ENCODE peak calls at places on chromosome 17, in ten cellular contexts. One of them, this sample, is unnamed.

GRCh38 chr17:28570716-28571254 is 539 bp downstream of the PIGS start:
- DNase-seq in A549: peak
- DNase-seq in adrenal gland: peak
- DNase-seq in astrocyte of the spinal cord: no peak
- DNase-seq in BE2C: peak
- DNase-seq in AG04449: no peak
- DNase-seq in fibroblast of lung: no peak
- DNase-seq in sigmoid colon: peak
- DNase-seq in PC-9: no peak
- DNase-seq in lower lobe of right lung: peak
- DNase-seq in this sample: no peak

GRCh38 chr17:66739553-66739952 is 95.4 kb upstream of the CACNG5 start:
- DNase-seq in astrocyte of the spinal cord: no peak
- DNase-seq in sigmoid colon: peak
- DNase-seq in A549: no peak
- DNase-seq in AG04449: no peak
- DNase-seq in adrenal gland: no peak
- DNase-seq in PC-9: no peak
- DNase-seq in fibroblast of lung: no peak
- DNase-seq in lower lobe of right lung: no peak
- DNase-seq in BE2C: no peak
- DNase-seq in this sample: no peak

GRCh38 chr17:1793447-1793806 is 31.6 kb downstream of the SERPINF1 start:
- DNase-seq in adrenal gland: no peak
- DNase-seq in PC-9: no peak
- DNase-seq in lower lobe of right lung: no peak
- DNase-seq in A549: no peak
- DNase-seq in sigmoid colon: peak
- DNase-seq in fibroblast of lung: no peak
- DNase-seq in AG04449: no peak
- DNase-seq in astrocyte of the spinal cord: no peak
- DNase-seq in BE2C: peak
- DNase-seq in this sample: no peak

GRCh38 chr17:6427284-6427781 is 7.6 kb downstream of the AIPL1 start:
- DNase-seq in fibroblast of lung: peak
- DNase-seq in astrocyte of the spinal cord: peak
- DNase-seq in lower lobe of right lung: no peak
- DNase-seq in PC-9: no peak
- DNase-seq in BE2C: no peak
- DNase-seq in AG04449: no peak
- DNase-seq in A549: no peak
- DNase-seq in sigmoid colon: no peak
- DNase-seq in adrenal gland: no peak
- DNase-seq in this sample: no peak

GRCh38 chr17:78661092-78661770 is 84.0 kb upstream of the DNAH17 start:
- DNase-seq in adrenal gland: no peak
- DNase-seq in BE2C: no peak
- DNase-seq in lower lobe of right lung: no peak
- DNase-seq in fibroblast of lung: no peak
- DNase-seq in A549: peak
- DNase-seq in PC-9: peak
- DNase-seq in astrocyte of the spinal cord: no peak
- DNase-seq in sigmoid colon: peak
- DNase-seq in AG04449: no peak
- DNase-seq in this sample: no peak

GRCh38 chr17:51653902-51654301 is 393.6 kb downstream of the UTP18 start:
- DNase-seq in AG04449: no peak
- DNase-seq in sigmoid colon: no peak
- DNase-seq in lower lobe of right lung: no peak
- DNase-seq in astrocyte of the spinal cord: no peak
- DNase-seq in PC-9: no peak
- DNase-seq in BE2C: peak
- DNase-seq in fibroblast of lung: no peak
- DNase-seq in A549: peak
- DNase-seq in adrenal gland: no peak
- DNase-seq in this sample: no peak

GRCh38 chr17:2056221-2057129 is 1.6 kb downstream of the HIC1 start:
- DNase-seq in AG04449: no peak
- DNase-seq in A549: no peak
- DNase-seq in lower lobe of right lung: peak
- DNase-seq in fibroblast of lung: peak
- DNase-seq in BE2C: no peak
- DNase-seq in PC-9: no peak
- DNase-seq in astrocyte of the spinal cord: peak
- DNase-seq in sigmoid colon: peak
- DNase-seq in adrenal gland: no peak
- DNase-seq in this sample: no peak

GRCh38 chr17:9729034-9729650 is 62.2 kb downstream of the DHRS7C start:
- DNase-seq in PC-9: peak
- DNase-seq in AG04449: peak
- DNase-seq in sigmoid colon: no peak
- DNase-seq in A549: peak
- DNase-seq in astrocyte of the spinal cord: peak
- DNase-seq in fibroblast of lung: peak
- DNase-seq in adrenal gland: peak
- DNase-seq in BE2C: no peak
- DNase-seq in lower lobe of right lung: no peak
- DNase-seq in this sample: no peak

GRCh38 chr17:443109-443508 is 90.5 kb upstream of the RPH3AL start:
- DNase-seq in PC-9: no peak
- DNase-seq in astrocyte of the spinal cord: no peak
- DNase-seq in lower lobe of right lung: no peak
- DNase-seq in fibroblast of lung: no peak
- DNase-seq in AG04449: no peak
- DNase-seq in BE2C: no peak
- DNase-seq in A549: no peak
- DNase-seq in adrenal gland: no peak
- DNase-seq in sigmoid colon: no peak
- DNase-seq in this sample: no peak

GRCh38 chr17:72677108-72677507 is 415.4 kb downstream of the SLC39A11 start:
- DNase-seq in AG04449: no peak
- DNase-seq in PC-9: no peak
- DNase-seq in A549: no peak
- DNase-seq in fibroblast of lung: no peak
- DNase-seq in sigmoid colon: no peak
- DNase-seq in astrocyte of the spinal cord: no peak
- DNase-seq in BE2C: no peak
- DNase-seq in lower lobe of right lung: peak
- DNase-seq in adrenal gland: no peak
- DNase-seq in this sample: no peak

GRCh38 chr17:55089955-55090573 is 121.5 kb downstream of the STXBP4 start:
- DNase-seq in AG04449: no peak
- DNase-seq in adrenal gland: no peak
- DNase-seq in lower lobe of right lung: no peak
- DNase-seq in A549: peak
- DNase-seq in BE2C: no peak
- DNase-seq in sigmoid colon: no peak
- DNase-seq in fibroblast of lung: peak
- DNase-seq in astrocyte of the spinal cord: peak
- DNase-seq in PC-9: peak
- DNase-seq in this sample: no peak

GRCh38 chr17:32264823-32265191 is 825 bp upstream of the RHBDL3 start:
- DNase-seq in PC-9: no peak
- DNase-seq in sigmoid colon: no peak
- DNase-seq in A549: no peak
- DNase-seq in BE2C: no peak
- DNase-seq in AG04449: no peak
- DNase-seq in astrocyte of the spinal cord: no peak
- DNase-seq in fibroblast of lung: no peak
- DNase-seq in adrenal gland: no peak
- DNase-seq in lower lobe of right lung: peak
- DNase-seq in this sample: no peak

GRCh38 chr17:32265896-32266388 is 310 bp downstream of the RHBDL3 start:
- DNase-seq in PC-9: no peak
- DNase-seq in fibroblast of lung: no peak
- DNase-seq in astrocyte of the spinal cord: no peak
- DNase-seq in lower lobe of right lung: no peak
- DNase-seq in BE2C: no peak
- DNase-seq in adrenal gland: no peak
- DNase-seq in AG04449: no peak
- DNase-seq in sigmoid colon: no peak
- DNase-seq in A549: no peak
- DNase-seq in this sample: no peak

GRCh38 chr17:32265192-32265895 is at the start of gene RHBDL3:
- DNase-seq in adrenal gland: peak
- DNase-seq in A549: peak
- DNase-seq in sigmoid colon: no peak
- DNase-seq in PC-9: no peak
- DNase-seq in lower lobe of right lung: peak
- DNase-seq in fibroblast of lung: no peak
- DNase-seq in astrocyte of the spinal cord: no peak
- DNase-seq in AG04449: no peak
- DNase-seq in BE2C: peak
- DNase-seq in this sample: no peak

GRCh38 chr17:32267690-32268205 is 2.1 kb downstream of the RHBDL3 start:
- DNase-seq in astrocyte of the spinal cord: no peak
- DNase-seq in AG04449: no peak
- DNase-seq in adrenal gland: peak
- DNase-seq in sigmoid colon: no peak
- DNase-seq in PC-9: no peak
- DNase-seq in lower lobe of right lung: peak
- DNase-seq in A549: no peak
- DNase-seq in BE2C: no peak
- DNase-seq in fibroblast of lung: no peak
- DNase-seq in this sample: no peak

GRCh38 chr17:32266389-32267269 is 997 bp downstream of the RHBDL3 start:
- DNase-seq in adrenal gland: no peak
- DNase-seq in fibroblast of lung: no peak
- DNase-seq in lower lobe of right lung: peak
- DNase-seq in AG04449: no peak
- DNase-seq in astrocyte of the spinal cord: no peak
- DNase-seq in A549: no peak
- DNase-seq in BE2C: no peak
- DNase-seq in PC-9: no peak
- DNase-seq in sigmoid colon: no peak
- DNase-seq in this sample: no peak
- H3K4me3 ChIP-seq in adrenal gland: peak
- H3K4me3 ChIP-seq in fibroblast of lung: peak
- H3K4me3 ChIP-seq in lower lobe of right lung: peak
- H3K4me3 ChIP-seq in AG04449: peak
- H3K4me3 ChIP-seq in astrocyte of the spinal cord: peak
- H3K4me3 ChIP-seq in A549: peak
- H3K4me3 ChIP-seq in BE2C: peak
- H3K4me3 ChIP-seq in PC-9: no peak
- H3K4me3 ChIP-seq in sigmoid colon: peak
- H3K4me3 ChIP-seq in this sample: peak

DNA sequence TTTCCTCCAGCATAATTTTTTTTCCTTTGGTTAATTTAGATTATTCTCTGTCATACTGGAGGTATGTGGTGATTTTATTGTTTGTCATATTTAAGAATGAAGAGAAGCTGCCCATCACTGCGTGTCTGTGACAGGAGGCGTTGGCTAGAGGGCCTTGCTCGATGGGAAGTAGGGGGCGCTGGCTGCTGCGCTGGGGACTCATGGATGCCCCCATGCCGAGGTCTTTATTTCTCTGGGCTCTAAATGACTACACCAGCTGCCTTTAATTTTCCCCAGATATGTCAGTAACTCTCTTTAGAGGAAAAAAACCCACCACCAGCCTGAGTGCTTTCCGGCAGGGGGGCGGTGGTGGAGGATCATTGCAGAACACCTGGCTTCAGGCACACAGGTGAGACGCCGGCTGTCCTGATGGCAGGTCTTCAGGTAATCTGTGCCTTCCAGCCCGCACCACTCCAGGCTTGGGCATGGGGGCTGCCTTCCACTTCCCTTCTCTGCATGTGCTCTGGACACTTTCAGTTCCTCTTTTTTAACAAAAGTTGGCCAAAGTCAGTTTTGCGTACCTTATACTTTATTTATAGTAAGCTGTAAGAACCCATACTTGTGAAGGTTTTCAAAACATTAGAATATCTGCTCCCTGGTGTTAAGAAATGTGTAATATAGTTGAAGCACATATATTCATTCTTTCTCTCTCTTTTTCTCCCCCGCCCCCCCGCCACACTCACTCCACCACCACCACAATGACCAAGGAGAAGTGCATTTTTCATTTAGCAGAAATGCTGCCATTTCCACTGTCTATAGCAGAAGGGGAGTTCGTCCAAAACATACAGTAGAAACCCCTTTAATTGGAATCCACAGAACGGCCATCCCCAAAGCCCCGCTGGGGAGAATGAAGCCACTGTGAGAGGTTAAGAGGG is 192.7 kb downstream of the RPTOR start:
- DNase-seq in sigmoid colon: no peak
- DNase-seq in astrocyte of the spinal cord: no peak
- DNase-seq in adrenal gland: no peak
- DNase-seq in lower lobe of right lung: peak
- DNase-seq in fibroblast of lung: no peak
- DNase-seq in BE2C: no peak
- DNase-seq in A549: no peak
- DNase-seq in AG04449: no peak
- DNase-seq in PC-9: no peak
- DNase-seq in this sample: no peak
- H3K4me3 ChIP-seq in sigmoid colon: no peak
- H3K4me3 ChIP-seq in astrocyte of the spinal cord: no peak
- H3K4me3 ChIP-seq in adrenal gland: no peak
- H3K4me3 ChIP-seq in lower lobe of right lung: no peak
- H3K4me3 ChIP-seq in fibroblast of lung: no peak
- H3K4me3 ChIP-seq in BE2C: no peak
- H3K4me3 ChIP-seq in A549: no peak
- H3K4me3 ChIP-seq in AG04449: no peak
- H3K4me3 ChIP-seq in PC-9: no peak
- H3K4me3 ChIP-seq in this sample: no peak

GRCh38 chr17:47789611-47790520 is 31.7 kb downstream of the OSBPL7 start:
- DNase-seq in AG04449: no peak
- DNase-seq in fibroblast of lung: peak
- DNase-seq in PC-9: peak
- DNase-seq in A549: peak
- DNase-seq in astrocyte of the spinal cord: peak
- DNase-seq in lower lobe of right lung: peak
- DNase-seq in sigmoid colon: no peak
- DNase-seq in adrenal gland: peak
- DNase-seq in BE2C: peak
- DNase-seq in this sample: no peak
- H3K4me3 ChIP-seq in AG04449: peak
- H3K4me3 ChIP-seq in fibroblast of lung: no peak
- H3K4me3 ChIP-seq in PC-9: peak
- H3K4me3 ChIP-seq in A549: peak
- H3K4me3 ChIP-seq in astrocyte of the spinal cord: no peak
- H3K4me3 ChIP-seq in lower lobe of right lung: peak
- H3K4me3 ChIP-seq in sigmoid colon: peak
- H3K4me3 ChIP-seq in adrenal gland: no peak
- H3K4me3 ChIP-seq in BE2C: peak
- H3K4me3 ChIP-seq in this sample: peak

DNA sequence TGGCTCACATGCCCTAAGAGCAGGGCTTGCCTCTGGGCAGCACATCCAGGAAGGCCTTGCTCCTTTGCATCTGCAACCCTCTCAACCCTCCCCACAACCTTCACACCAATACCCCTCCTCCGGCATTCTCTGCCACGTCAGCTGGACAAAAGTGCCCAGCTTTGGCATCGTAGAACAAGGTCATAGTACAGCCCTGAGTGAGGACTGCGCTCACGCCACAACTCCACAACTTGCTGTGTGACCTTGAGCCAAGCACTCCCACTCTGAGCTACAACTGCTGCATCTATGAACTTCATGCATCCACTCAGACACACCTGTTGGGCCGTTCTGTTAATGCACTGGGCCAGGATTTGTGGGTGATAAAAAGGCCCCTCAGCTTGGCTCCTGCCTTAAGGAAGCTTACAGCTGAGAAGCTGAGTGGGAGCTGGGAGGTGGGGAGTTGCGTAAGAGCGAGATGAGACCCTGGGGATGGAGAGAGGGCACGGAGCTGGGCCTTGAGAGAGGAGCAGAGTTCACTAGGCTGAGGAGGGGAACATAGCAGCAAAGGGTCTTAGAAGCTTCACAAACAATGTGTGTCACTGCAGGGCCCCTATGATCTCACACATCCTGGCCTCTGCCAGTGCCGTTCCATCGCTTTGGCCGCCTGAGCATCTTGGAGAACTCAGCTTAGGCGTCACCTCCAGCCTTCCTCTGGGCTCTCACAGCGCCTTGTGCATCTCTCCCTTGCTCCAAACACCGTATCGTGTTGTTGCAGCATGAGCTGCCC is 8.6 kb upstream of the MRC2 start:
- DNase-seq in adrenal gland: peak
- DNase-seq in sigmoid colon: no peak
- DNase-seq in lower lobe of right lung: no peak
- DNase-seq in AG04449: no peak
- DNase-seq in A549: no peak
- DNase-seq in astrocyte of the spinal cord: no peak
- DNase-seq in BE2C: no peak
- DNase-seq in fibroblast of lung: no peak
- DNase-seq in PC-9: no peak
- DNase-seq in this sample: no peak
- H3K4me3 ChIP-seq in adrenal gland: no peak
- H3K4me3 ChIP-seq in sigmoid colon: no peak
- H3K4me3 ChIP-seq in lower lobe of right lung: no peak
- H3K4me3 ChIP-seq in AG04449: no peak
- H3K4me3 ChIP-seq in A549: no peak
- H3K4me3 ChIP-seq in astrocyte of the spinal cord: no peak
- H3K4me3 ChIP-seq in BE2C: no peak
- H3K4me3 ChIP-seq in fibroblast of lung: no peak
- H3K4me3 ChIP-seq in PC-9: no peak
- H3K4me3 ChIP-seq in this sample: no peak